ENCODE peak calls at places on chromosomes 3 and 15, in four cellular contexts. J, N, X and Y are unnamed samples.

GRCh38 chr3:122890077-122890484 is 95.2 kb downstream of the SLC49A4 start:
- DNase-seq in X (peak), N (no peak), J (peak), Y (peak)

GRCh38 chr3:51982838-51983577 is at the start of gene ACY1:
- DNase-seq in X (peak), J (peak), N (peak), Y (peak)

GRCh38 chr3:138412821-138413531 is 21.4 kb upstream of the ESYT3 start:
- DNase-seq in X (no peak), J (no peak), N (no peak), Y (no peak)

GRCh38 chr15:84981711-84982300 is at the start of gene PDE8A:
- DNase-seq in J (no peak), X (peak), N (peak), Y (no peak)

GRCh38 chr15:39125904-39126303 is 455.0 kb upstream of the THBS1 start:
- DNase-seq in N (peak), X (peak), J (peak), Y (peak)

GRCh38 chr15:68317281-68318007 is 39.9 kb downstream of the FEM1B start:
- DNase-seq in X (no peak), N (no peak), J (no peak), Y (no peak)

GRCh38 chr15:64089553-64090280 is 3.9 kb downstream of the CIAO2A start:
- DNase-seq in N (no peak), J (no peak), X (no peak), Y (no peak)

GRCh38 chr15:66047321-66048024 is 178.2 kb downstream of the RAB11A start:
- DNase-seq in X (peak), N (no peak), J (no peak), Y (no peak)

GRCh38 chr15:62742409-62743171 is 300.0 kb upstream of the TPM1 start:
- DNase-seq in N (peak), X (peak), J (peak), Y (peak)

GRCh38 chr3:146469206-146470017 is at the start of gene PLSCR2:
- DNase-seq in N (peak), J (no peak), X (peak), Y (no peak)

GRCh38 chr15:91100561-91101355 is 701 bp downstream of the SV2B start:
- DNase-seq in X (no peak), N (no peak), J (peak), Y (no peak)

GRCh38 chr3:16366-16765 is 180.2 kb upstream of the CHL1 start:
- DNase-seq in X (no peak), J (no peak), N (no peak), Y (no peak)